ENCODE peak calls at places on chromosomes 11 and 22, in six cellular contexts. One of them, this sample, is unnamed.
A peak's percentile ranks its signal among the peaks of the same experiment; 100 is the strongest.

GRCh38 chr11:122793500-122793899 is 44.8 kb upstream of the CRTAM start:
- DNase-seq in OCI-LY7: no peak
- DNase-seq in fibroblast of mammary gland: no peak
- DNase-seq in MCF 10A: no peak
- DNase-seq in astrocyte of the spinal cord: no peak
- DNase-seq in GM23338: no peak
- DNase-seq in this sample: no peak

GRCh38 chr22:20062043-20062765 is 17.8 kb upstream of the DGCR8 start:
- DNase-seq in MCF 10A: no peak
- DNase-seq in astrocyte of the spinal cord: no peak
- DNase-seq in fibroblast of mammary gland: no peak
- DNase-seq in OCI-LY7: no peak
- DNase-seq in GM23338: no peak
- DNase-seq in this sample: no peak

GRCh38 chr22:40479126-40479800 is 108.9 kb downstream of the SGSM3 start:
- DNase-seq in GM23338: no peak
- DNase-seq in astrocyte of the spinal cord: no peak
- DNase-seq in MCF 10A: peak; percentile 6
- DNase-seq in OCI-LY7: no peak
- DNase-seq in fibroblast of mammary gland: no peak
- DNase-seq in this sample: no peak

GRCh38 chr11:44811841-44812448 is 85.2 kb downstream of the TSPAN18 start:
- DNase-seq in MCF 10A: peak; percentile 13
- DNase-seq in astrocyte of the spinal cord: no peak
- DNase-seq in GM23338: no peak
- DNase-seq in fibroblast of mammary gland: no peak
- DNase-seq in OCI-LY7: no peak
- DNase-seq in this sample: no peak

GRCh38 chr11:76233936-76234703 is 27.8 kb upstream of the WNT11 start:
- DNase-seq in astrocyte of the spinal cord: peak; percentile 23
- DNase-seq in OCI-LY7: peak; percentile 83
- DNase-seq in MCF 10A: peak; percentile 68
- DNase-seq in GM23338: peak; percentile 51
- DNase-seq in fibroblast of mammary gland: peak; percentile 64
- DNase-seq in this sample: no peak

GRCh38 chr11:66834539-66834845 is 8.7 kb upstream of the RCE1 start:
- DNase-seq in OCI-LY7: no peak
- DNase-seq in GM23338: no peak
- DNase-seq in MCF 10A: no peak
- DNase-seq in fibroblast of mammary gland: no peak
- DNase-seq in astrocyte of the spinal cord: no peak
- DNase-seq in this sample: no peak

GRCh38 chr11:32304521-32304920 is 130.8 kb downstream of the WT1 start:
- DNase-seq in MCF 10A: no peak
- DNase-seq in OCI-LY7: no peak
- DNase-seq in astrocyte of the spinal cord: no peak
- DNase-seq in fibroblast of mammary gland: no peak
- DNase-seq in GM23338: no peak
- DNase-seq in this sample: no peak

GRCh38 chr11:89168396-89168795 is 9.3 kb upstream of the TYR start:
- DNase-seq in GM23338: no peak
- DNase-seq in astrocyte of the spinal cord: no peak
- DNase-seq in MCF 10A: no peak
- DNase-seq in OCI-LY7: no peak
- DNase-seq in fibroblast of mammary gland: no peak
- DNase-seq in this sample: no peak

GRCh38 chr11:67354314-67355022 is 1.1 kb upstream of the POLD4 start:
- DNase-seq in astrocyte of the spinal cord: peak; percentile 93
- DNase-seq in OCI-LY7: no peak
- DNase-seq in fibroblast of mammary gland: peak; percentile 99
- DNase-seq in GM23338: no peak
- DNase-seq in MCF 10A: peak; percentile 96
- DNase-seq in this sample: peak; percentile 97

DNA sequence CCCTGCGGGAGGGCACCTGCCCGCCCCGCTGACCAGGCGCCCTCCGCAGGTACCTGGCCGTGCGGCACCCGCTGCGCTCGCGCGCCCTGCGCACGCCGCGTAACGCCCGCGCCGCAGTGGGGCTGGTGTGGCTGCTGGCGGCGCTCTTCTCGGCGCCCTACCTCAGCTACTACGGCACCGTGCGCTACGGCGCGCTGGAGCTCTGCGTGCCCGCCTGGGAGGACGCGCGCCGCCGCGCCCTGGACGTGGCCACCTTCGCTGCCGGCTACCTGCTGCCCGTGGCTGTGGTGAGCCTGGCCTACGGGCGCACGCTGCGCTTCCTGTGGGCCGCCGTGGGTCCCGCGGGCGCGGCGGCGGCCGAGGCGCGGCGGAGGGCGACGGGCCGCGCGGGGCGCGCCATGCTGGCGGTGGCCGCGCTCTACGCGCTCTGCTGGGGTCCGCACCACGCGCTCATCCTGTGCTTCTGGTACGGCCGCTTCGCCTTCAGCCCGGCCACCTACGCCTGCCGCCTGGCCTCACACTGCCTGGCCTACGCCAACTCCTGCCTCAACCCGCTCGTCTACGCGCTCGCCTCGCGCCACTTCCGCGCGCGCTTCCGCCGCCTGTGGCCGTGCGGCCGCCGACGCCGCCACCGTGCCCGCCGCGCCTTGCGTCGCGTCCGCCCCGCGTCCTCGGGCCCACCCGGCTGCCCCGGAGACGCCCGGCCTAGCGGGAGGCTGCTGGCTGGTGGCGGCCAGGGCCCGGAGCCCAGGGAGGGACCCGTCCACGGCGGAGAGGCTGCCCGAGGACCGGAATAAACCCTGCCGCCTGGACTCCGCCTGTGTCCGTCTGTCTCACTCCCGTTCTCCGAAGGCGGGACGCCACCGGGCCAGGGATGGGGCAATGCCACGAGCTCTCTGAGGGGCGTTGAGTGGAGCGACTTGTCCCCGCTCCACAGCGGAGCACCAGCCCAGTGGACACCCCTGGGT is 1.8 kb downstream of the GALR3 start:
- DNase-seq in GM23338: peak; percentile 82
- DNase-seq in MCF 10A: no peak
- DNase-seq in fibroblast of mammary gland: no peak
- DNase-seq in astrocyte of the spinal cord: no peak
- DNase-seq in OCI-LY7: no peak
- DNase-seq in this sample: no peak
- TF ChIP-seq CTCF in GM23338: peak; percentile 56
- TF ChIP-seq CTCF in MCF 10A: no peak
- TF ChIP-seq CTCF in fibroblast of mammary gland: no peak
- TF ChIP-seq CTCF in astrocyte of the spinal cord: no peak
- TF ChIP-seq CTCF in OCI-LY7: no peak
- TF ChIP-seq CTCF in this sample: no peak

GRCh38 chr22:27186643-27187042 is 529.3 kb downstream of the MIAT start:
- DNase-seq in MCF 10A: no peak
- DNase-seq in OCI-LY7: no peak
- DNase-seq in fibroblast of mammary gland: no peak
- DNase-seq in GM23338: no peak
- DNase-seq in astrocyte of the spinal cord: no peak
- DNase-seq in this sample: no peak
- TF ChIP-seq CTCF in MCF 10A: no peak
- TF ChIP-seq CTCF in OCI-LY7: no peak
- TF ChIP-seq CTCF in fibroblast of mammary gland: no peak
- TF ChIP-seq CTCF in GM23338: no peak
- TF ChIP-seq CTCF in astrocyte of the spinal cord: no peak
- TF ChIP-seq CTCF in this sample: no peak

GRCh38 chr11:14793546-14793945 is 98.5 kb downstream of the CYP2R1 start:
- DNase-seq in fibroblast of mammary gland: no peak
- DNase-seq in GM23338: no peak
- DNase-seq in MCF 10A: no peak
- DNase-seq in astrocyte of the spinal cord: no peak
- DNase-seq in OCI-LY7: no peak
- DNase-seq in this sample: no peak

GRCh38 chr11:14784230-14784629 is 107.8 kb downstream of the CYP2R1 start:
- DNase-seq in GM23338: no peak
- DNase-seq in astrocyte of the spinal cord: no peak
- DNase-seq in fibroblast of mammary gland: no peak
- DNase-seq in OCI-LY7: no peak
- DNase-seq in MCF 10A: no peak
- DNase-seq in this sample: no peak

GRCh38 chr11:14789879-14790484 is 102.0 kb downstream of the CYP2R1 start:
- DNase-seq in MCF 10A: peak; percentile 21
- DNase-seq in fibroblast of mammary gland: peak; percentile 20
- DNase-seq in astrocyte of the spinal cord: peak; percentile 10
- DNase-seq in GM23338: no peak
- DNase-seq in OCI-LY7: peak; percentile 31
- DNase-seq in this sample: no peak
- TF ChIP-seq CTCF in MCF 10A: peak; percentile 45
- TF ChIP-seq CTCF in fibroblast of mammary gland: peak; percentile 51
- TF ChIP-seq CTCF in astrocyte of the spinal cord: peak; percentile 49
- TF ChIP-seq CTCF in GM23338: no peak
- TF ChIP-seq CTCF in OCI-LY7: peak; percentile 79
- TF ChIP-seq CTCF in this sample: peak; percentile 26

DNA sequence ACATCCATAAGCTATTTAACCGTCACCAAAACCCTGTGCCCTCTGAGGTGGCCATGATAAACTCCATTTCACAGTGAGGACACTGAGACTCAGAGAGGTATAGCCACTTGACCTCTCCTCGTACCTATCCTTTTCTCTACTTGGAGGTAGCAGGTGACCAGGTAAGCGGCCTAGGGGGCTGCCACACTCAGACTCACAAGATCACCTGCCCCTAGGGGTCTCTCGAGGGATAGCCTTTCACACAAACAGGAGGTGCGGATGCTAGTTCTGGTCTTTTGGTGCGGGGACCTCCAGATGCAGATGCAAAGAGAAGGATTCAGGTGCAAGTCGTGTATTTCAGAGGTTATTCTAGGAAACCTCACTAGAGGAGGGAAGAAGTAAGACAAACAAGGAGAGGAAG is 14.6 kb downstream of the MS4A18 start:
- DNase-seq in MCF 10A: no peak
- DNase-seq in GM23338: peak; percentile 72
- DNase-seq in fibroblast of mammary gland: no peak
- DNase-seq in astrocyte of the spinal cord: no peak
- DNase-seq in OCI-LY7: no peak
- DNase-seq in this sample: no peak
- TF ChIP-seq CTCF in MCF 10A: peak; percentile 13
- TF ChIP-seq CTCF in GM23338: peak; percentile 37
- TF ChIP-seq CTCF in fibroblast of mammary gland: no peak
- TF ChIP-seq CTCF in astrocyte of the spinal cord: no peak
- TF ChIP-seq CTCF in OCI-LY7: peak; percentile 35
- TF ChIP-seq CTCF in this sample: peak; percentile 7

GRCh38 chr11:83241291-83241946 is 44.7 kb downstream of the CCDC90B start:
- DNase-seq in astrocyte of the spinal cord: peak; percentile 72
- DNase-seq in GM23338: peak; percentile 88
- DNase-seq in OCI-LY7: peak; percentile 62
- DNase-seq in MCF 10A: peak; percentile 80
- DNase-seq in fibroblast of mammary gland: peak; percentile 78
- DNase-seq in this sample: peak; percentile 74
- TF ChIP-seq CTCF in astrocyte of the spinal cord: peak; percentile 67
- TF ChIP-seq CTCF in GM23338: peak; percentile 90
- TF ChIP-seq CTCF in OCI-LY7: peak; percentile 81
- TF ChIP-seq CTCF in MCF 10A: peak; percentile 47
- TF ChIP-seq CTCF in fibroblast of mammary gland: peak; percentile 70
- TF ChIP-seq CTCF in this sample: peak; percentile 79

GRCh38 chr11:117426941-117427340 is 99.3 kb downstream of the CEP164 start:
- DNase-seq in MCF 10A: no peak
- DNase-seq in astrocyte of the spinal cord: no peak
- DNase-seq in OCI-LY7: no peak
- DNase-seq in GM23338: no peak
- DNase-seq in fibroblast of mammary gland: no peak
- DNase-seq in this sample: no peak

GRCh38 chr11:117428186-117428855 is 100.7 kb downstream of the CEP164 start:
- DNase-seq in GM23338: no peak
- DNase-seq in fibroblast of mammary gland: no peak
- DNase-seq in MCF 10A: no peak
- DNase-seq in astrocyte of the spinal cord: no peak
- DNase-seq in OCI-LY7: no peak
- DNase-seq in this sample: no peak

GRCh38 chr11:117427356-117427874 is 99.8 kb downstream of the CEP164 start:
- DNase-seq in GM23338: no peak
- DNase-seq in OCI-LY7: no peak
- DNase-seq in astrocyte of the spinal cord: no peak
- DNase-seq in MCF 10A: no peak
- DNase-seq in fibroblast of mammary gland: no peak
- DNase-seq in this sample: no peak

GRCh38 chr11:117430293-117430955 is 102.8 kb downstream of the CEP164 start:
- DNase-seq in astrocyte of the spinal cord: no peak
- DNase-seq in fibroblast of mammary gland: no peak
- DNase-seq in GM23338: no peak
- DNase-seq in OCI-LY7: no peak
- DNase-seq in MCF 10A: no peak
- DNase-seq in this sample: no peak

DNA sequence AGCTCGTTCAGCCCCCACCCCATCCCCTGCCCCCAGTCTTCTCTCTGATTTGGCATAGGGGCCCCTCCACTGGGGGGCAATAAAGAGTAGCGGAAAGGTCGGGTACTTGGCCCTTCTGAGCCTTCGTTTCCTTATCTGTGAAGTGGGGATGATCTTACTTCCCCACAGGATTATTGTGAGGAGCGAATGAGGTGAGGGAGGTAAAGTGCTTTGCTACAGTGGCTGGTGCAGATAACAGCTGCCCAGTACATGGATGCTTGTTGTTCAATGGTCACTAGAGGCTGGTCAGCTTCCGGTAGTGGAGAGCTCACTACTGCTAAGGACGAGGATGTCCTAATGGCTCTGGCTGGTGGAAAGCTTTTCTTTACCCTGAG is 101.2 kb downstream of the CEP164 start:
- DNase-seq in astrocyte of the spinal cord: no peak
- DNase-seq in MCF 10A: no peak
- DNase-seq in OCI-LY7: no peak
- DNase-seq in fibroblast of mammary gland: no peak
- DNase-seq in GM23338: peak; percentile 37
- DNase-seq in this sample: no peak
- TF ChIP-seq CTCF in astrocyte of the spinal cord: no peak
- TF ChIP-seq CTCF in MCF 10A: no peak
- TF ChIP-seq CTCF in OCI-LY7: peak; percentile 18
- TF ChIP-seq CTCF in fibroblast of mammary gland: no peak
- TF ChIP-seq CTCF in GM23338: peak; percentile 41
- TF ChIP-seq CTCF in this sample: no peak

GRCh38 chr11:117238221-117238620 is 5.8 kb downstream of the RNF214 start:
- DNase-seq in OCI-LY7: no peak
- DNase-seq in astrocyte of the spinal cord: no peak
- DNase-seq in MCF 10A: no peak
- DNase-seq in fibroblast of mammary gland: no peak
- DNase-seq in GM23338: no peak
- DNase-seq in this sample: no peak

GRCh38 chr11:117239295-117239694 is 6.8 kb downstream of the RNF214 start:
- DNase-seq in fibroblast of mammary gland: peak; percentile 98
- DNase-seq in astrocyte of the spinal cord: peak; percentile 87
- DNase-seq in MCF 10A: peak; percentile 77
- DNase-seq in OCI-LY7: no peak
- DNase-seq in GM23338: no peak
- DNase-seq in this sample: peak; percentile 95
- TF ChIP-seq CTCF in fibroblast of mammary gland: peak; percentile 79
- TF ChIP-seq CTCF in astrocyte of the spinal cord: peak; percentile 71
- TF ChIP-seq CTCF in MCF 10A: no peak
- TF ChIP-seq CTCF in OCI-LY7: peak; percentile 33
- TF ChIP-seq CTCF in GM23338: peak; percentile 12
- TF ChIP-seq CTCF in this sample: peak; percentile 78

GRCh38 chr11:113906038-113906437 is 1.4 kb downstream of the HTR3B start:
- DNase-seq in fibroblast of mammary gland: peak; percentile 43
- DNase-seq in astrocyte of the spinal cord: peak; percentile 9
- DNase-seq in GM23338: peak; percentile 81
- DNase-seq in MCF 10A: peak; percentile 26
- DNase-seq in OCI-LY7: no peak
- DNase-seq in this sample: no peak
- TF ChIP-seq CTCF in fibroblast of mammary gland: peak; percentile 29
- TF ChIP-seq CTCF in astrocyte of the spinal cord: peak; percentile 15
- TF ChIP-seq CTCF in GM23338: peak; percentile 69
- TF ChIP-seq CTCF in MCF 10A: no peak
- TF ChIP-seq CTCF in OCI-LY7: peak; percentile 27
- TF ChIP-seq CTCF in this sample: peak; percentile 45

This sample was measured in brain microvascular endothelial cell.